ENCODE peak calls at places on chromosome 16, in eight cellular contexts. N, E, R, D, J, W, S and I are unnamed samples.

GRCh38 chr16:66509576-66509975 is 40.3 kb downstream of the TK2 start:
- DNase-seq in N (no peak), E (no peak), R (no peak), D (no peak), J (no peak), W (no peak), S (no peak), I (no peak)

GRCh38 chr16:49643429-49644142 is 212.3 kb downstream of the ZNF423 start:
- DNase-seq in N (no peak), E (no peak), R (no peak), D (peak; percentile 51), J (peak; percentile 81), W (no peak), S (no peak), I (peak; percentile 59)

GRCh38 chr16:12191102-12191501 is 214.6 kb downstream of the SNX29 start:
- DNase-seq in N (no peak), E (no peak), R (no peak), D (no peak), J (no peak), W (no peak), S (no peak), I (no peak)

GRCh38 chr16:17446661-17447060 is 24.1 kb downstream of the XYLT1 start:
- DNase-seq in N (no peak), E (no peak), R (no peak), D (no peak), J (no peak), W (no peak), S (no peak), I (no peak)

GRCh38 chr16:14337303-14338191 is 266.4 kb downstream of the MRTFB start:
- DNase-seq in N (no peak), E (no peak), R (no peak), D (no peak), J (peak; percentile 67), W (no peak), S (no peak), I (no peak)

GRCh38 chr16:17836868-17837602 is 366.3 kb upstream of the XYLT1 start:
- DNase-seq in N (no peak), E (peak; percentile 21), R (peak; percentile 95), D (peak; percentile 6), J (peak; percentile 95), W (peak; percentile 67), S (peak; percentile 54), I (no peak)

GRCh38 chr16:11734025-11734652 is 8.5 kb downstream of the TXNDC11 start:
- DNase-seq in N (peak; percentile 70), E (no peak), R (no peak), D (no peak), J (no peak), W (no peak), S (no peak), I (no peak)

GRCh38 chr16:23333962-23334361 is 31.9 kb downstream of the SCNN1B start:
- DNase-seq in N (no peak), E (no peak), R (peak; percentile 22), D (no peak), J (no peak), W (no peak), S (no peak), I (no peak)

GRCh38 chr16:11101695-11102522 is 154.1 kb downstream of the SOCS1 start:
- DNase-seq in N (no peak), E (no peak), R (no peak), D (peak; percentile 25), J (no peak), W (no peak), S (no peak), I (no peak)

GRCh38 chr16:81786868-81787267 is 7.8 kb downstream of the PLCG2 start:
- DNase-seq in N (no peak), E (no peak), R (no peak), D (no peak), J (no peak), W (no peak), S (no peak), I (no peak)

GRCh38 chr16:81786321-81786720 is 7.2 kb downstream of the PLCG2 start:
- DNase-seq in N (no peak), E (peak; percentile 65), R (peak; percentile 22), D (no peak), J (peak; percentile 46), W (no peak), S (no peak), I (no peak)

GRCh38 chr16:81790277-81790676 is 11.2 kb downstream of the PLCG2 start:
- DNase-seq in N (no peak), E (no peak), R (no peak), D (no peak), J (no peak), W (no peak), S (no peak), I (no peak)

GRCh38 chr16:81785138-81785924 is 6.2 kb downstream of the PLCG2 start:
- DNase-seq in N (no peak), E (no peak), R (no peak), D (no peak), J (no peak), W (no peak), S (no peak), I (no peak)

GRCh38 chr16:81787659-81788058 is 8.6 kb downstream of the PLCG2 start:
- DNase-seq in N (no peak), E (no peak), R (no peak), D (no peak), J (no peak), W (no peak), S (no peak), I (no peak)
- TF ChIP-seq EZH2 in N (no peak), E (no peak), R (no peak), D (no peak), J (no peak), W (no peak), S (no peak), I (no peak)

DNA sequence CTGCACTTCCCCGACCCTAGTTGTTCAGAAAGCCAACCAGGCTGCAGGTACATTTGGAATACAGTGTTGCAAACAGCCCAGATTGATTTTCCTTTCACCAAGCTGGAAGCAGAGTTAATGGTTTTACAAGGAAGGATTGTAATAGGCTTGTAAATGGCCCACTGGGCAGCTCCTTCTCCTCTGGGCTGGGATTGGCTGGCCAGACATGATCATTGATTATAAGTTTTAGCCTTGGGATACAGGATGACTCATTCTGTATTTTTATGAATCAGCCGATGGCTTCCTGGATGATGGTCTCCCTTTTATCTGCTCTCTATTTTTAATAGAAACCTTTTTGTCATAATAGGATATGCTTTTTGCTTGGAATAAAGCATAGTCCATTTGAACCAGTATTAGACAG is 2.6 kb downstream of the VAT1L start:
- DNase-seq in N (no peak), E (no peak), R (no peak), D (no peak), J (no peak), W (no peak), S (no peak), I (no peak)
- TF ChIP-seq EZH2 in N (no peak), E (no peak), R (no peak), D (no peak), J (no peak), W (no peak), S (no peak), I (no peak)

GRCh38 chr16:58461056-58461455 is 38.9 kb upstream of the NDRG4 start:
- DNase-seq in N (no peak), E (peak; percentile 73), R (no peak), D (no peak), J (no peak), W (no peak), S (peak; percentile 27), I (no peak)

GRCh38 chr16:58462997-58463891 is 36.7 kb upstream of the NDRG4 start:
- DNase-seq in N (no peak), E (no peak), R (peak; percentile 56), D (peak; percentile 19), J (peak; percentile 26), W (no peak), S (no peak), I (no peak)

GRCh38 chr16:58462089-58462488 is 37.9 kb upstream of the NDRG4 start:
- DNase-seq in N (no peak), E (no peak), R (no peak), D (no peak), J (no peak), W (no peak), S (no peak), I (no peak)

GRCh38 chr16:58461640-58462039 is 38.3 kb upstream of the NDRG4 start:
- DNase-seq in N (no peak), E (no peak), R (no peak), D (no peak), J (no peak), W (no peak), S (no peak), I (no peak)

DNA sequence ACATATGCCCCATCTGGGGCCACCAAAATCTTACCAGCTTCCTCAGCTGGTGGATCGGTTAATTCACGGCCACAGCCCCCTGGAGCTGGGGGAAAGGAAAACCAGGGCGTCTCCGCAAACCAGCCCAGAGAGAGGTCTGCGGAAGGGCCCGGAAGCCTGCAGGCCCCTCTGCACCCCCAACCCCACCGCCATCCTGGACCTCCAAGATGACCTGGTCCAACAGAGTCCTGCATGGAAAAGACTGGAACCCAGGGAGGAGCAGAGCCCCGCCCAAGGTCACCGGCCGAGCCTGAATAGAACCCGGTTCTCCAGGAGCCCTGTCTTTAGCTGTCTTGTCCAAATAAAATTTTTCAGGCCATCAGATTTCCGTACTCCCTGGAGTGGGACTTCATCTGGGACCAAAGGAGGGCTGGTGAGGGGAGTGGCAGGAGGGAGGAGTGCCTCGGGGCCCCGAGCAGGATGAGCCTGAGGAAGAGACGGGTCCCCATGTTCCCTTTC is 37.4 kb upstream of the NDRG4 start:
- DNase-seq in N (no peak), E (no peak), R (peak; percentile 17), D (no peak), J (no peak), W (no peak), S (no peak), I (no peak)
- TF ChIP-seq EZH2 in N (no peak), E (no peak), R (no peak), D (no peak), J (no peak), W (no peak), S (no peak), I (no peak)

DNA sequence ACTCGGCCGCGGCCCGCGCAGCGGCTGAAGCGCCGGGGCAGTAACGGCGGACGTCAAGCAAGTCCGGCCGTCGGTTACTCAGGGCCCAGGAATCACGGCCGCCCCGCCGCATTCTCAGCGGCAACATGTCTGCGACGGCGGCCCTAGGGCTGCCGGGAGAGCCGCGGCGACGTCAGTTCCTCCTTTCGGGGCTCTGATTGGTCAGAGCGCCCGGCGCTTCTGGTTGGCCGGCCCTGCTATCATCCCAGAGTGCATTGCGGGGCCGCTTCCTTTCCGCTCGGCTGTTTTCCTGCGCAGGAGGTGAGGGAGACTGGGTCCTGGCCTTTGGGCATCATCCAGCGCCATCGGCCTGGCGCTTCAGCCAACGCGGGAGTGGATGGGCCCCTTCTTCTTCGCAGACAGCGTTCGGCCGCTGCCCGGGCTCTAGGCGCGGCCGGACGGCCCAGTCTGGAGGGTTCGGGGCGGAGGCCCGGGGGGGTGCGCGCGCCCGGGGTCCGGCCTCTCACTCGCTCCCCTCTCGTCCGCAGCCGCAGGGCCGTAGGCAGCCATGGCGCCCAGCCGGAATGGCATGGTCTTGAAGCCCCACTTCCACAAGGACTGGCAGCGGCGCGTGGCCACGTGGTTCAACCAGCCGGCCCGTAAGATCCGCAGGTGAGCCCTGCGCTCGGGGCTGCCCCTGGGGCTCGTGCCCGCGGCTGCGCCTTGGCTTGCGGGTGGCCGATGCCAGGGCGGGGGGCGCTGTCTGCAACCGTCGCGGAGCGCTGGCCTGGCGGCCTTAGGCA is at the start of gene RPL13:
- DNase-seq in N (peak; percentile 89), E (peak; percentile 94), R (peak; percentile 98), D (peak; percentile 98), J (peak; percentile 99), W (peak; percentile 81), S (peak; percentile 93), I (peak; percentile 95)
- TF ChIP-seq EZH2 in N (no peak), E (no peak), R (no peak), D (no peak), J (no peak), W (no peak), S (no peak), I (no peak)

GRCh38 chr16:86299882-86300490 is 210.3 kb upstream of the FOXF1 start:
- DNase-seq in N (no peak), E (no peak), R (no peak), D (no peak), J (no peak), W (no peak), S (no peak), I (no peak)
- TF ChIP-seq EZH2 in N (no peak), E (no peak), R (no peak), D (peak; percentile 32), J (no peak), W (no peak), S (no peak), I (peak; percentile 71)